ENCODE peak calls at places on chromosomes 13 and 19, in ten cellular contexts. J is heart right ventricle; S is endothelial cell of umbilical vein; E is H1; D is SJSA1; R is CD8-positive, alpha-beta memory T cell; T is K562; X is cardiac muscle cell; L is CD4-positive, alpha-beta T cell; I is GM23338. N is an unnamed sample.

GRCh38 chr13:23020246-23020843 is 160.4 kb upstream of the SGCG start:
- DNase-seq in J (peak), E (no peak), I (peak), S (peak), D (no peak), X (peak), T (peak), L (no peak), R (no peak), N (peak)

GRCh38 chr19:13718733-13719132 is 45.6 kb upstream of the MRI1 start:
- DNase-seq in S (no peak), D (no peak), T (peak), I (peak), E (peak), R (no peak), J (no peak), L (no peak), X (peak), N (peak)

GRCh38 chr19:5000120-5000611 is 31.3 kb downstream of the KDM4B start:
- DNase-seq in D (no peak), E (no peak), S (no peak), J (no peak), R (no peak), I (no peak), L (no peak), X (no peak), T (no peak), N (no peak)

GRCh38 chr19:10412257-10412977 is 7.9 kb upstream of the PDE4A start:
- DNase-seq in X (no peak), R (peak), E (no peak), L (no peak), S (no peak), I (no peak), D (no peak), J (no peak), T (no peak), N (no peak)

GRCh38 chr13:51230473-51231105 is 8.4 kb downstream of the FAM124A start:
- DNase-seq in L (no peak), D (no peak), J (peak), E (no peak), T (no peak), X (peak), S (peak), R (no peak), I (peak), N (no peak)

GRCh38 chr13:29743229-29743786 is 107.1 kb downstream of the UBL3 start:
- DNase-seq in R (no peak), X (peak), T (no peak), E (no peak), J (peak), L (no peak), D (peak), S (peak), I (no peak), N (no peak)

GRCh38 chr19:29858621-29859020 is 46.8 kb downstream of the CCNE1 start:
- DNase-seq in S (no peak), I (peak), R (no peak), X (no peak), E (no peak), J (no peak), L (no peak), T (no peak), D (no peak), N (no peak)

GRCh38 chr19:29596885-29597525 is 9.1 kb upstream of the POP4 start:
- DNase-seq in X (peak), E (no peak), R (no peak), S (no peak), I (peak), D (no peak), L (no peak), T (peak), J (no peak), N (no peak)

GRCh38 chr13:25727250-25727649 is 324.6 kb downstream of the SHISA2 start:
- DNase-seq in I (no peak), D (no peak), T (no peak), E (no peak), R (no peak), L (no peak), S (no peak), X (no peak), J (no peak), N (no peak)

GRCh38 chr19:54473983-54474382 is 887 bp upstream of the CDC42EP5 start:
- DNase-seq in I (no peak), T (no peak), E (no peak), D (no peak), J (no peak), X (no peak), L (no peak), S (no peak), R (no peak), N (no peak)
- H3K27ac ChIP-seq in I (no peak), T (no peak), E (no peak), D (no peak), J (peak), X (peak), L (no peak), S (peak), R (no peak), N (no peak)

DNA sequence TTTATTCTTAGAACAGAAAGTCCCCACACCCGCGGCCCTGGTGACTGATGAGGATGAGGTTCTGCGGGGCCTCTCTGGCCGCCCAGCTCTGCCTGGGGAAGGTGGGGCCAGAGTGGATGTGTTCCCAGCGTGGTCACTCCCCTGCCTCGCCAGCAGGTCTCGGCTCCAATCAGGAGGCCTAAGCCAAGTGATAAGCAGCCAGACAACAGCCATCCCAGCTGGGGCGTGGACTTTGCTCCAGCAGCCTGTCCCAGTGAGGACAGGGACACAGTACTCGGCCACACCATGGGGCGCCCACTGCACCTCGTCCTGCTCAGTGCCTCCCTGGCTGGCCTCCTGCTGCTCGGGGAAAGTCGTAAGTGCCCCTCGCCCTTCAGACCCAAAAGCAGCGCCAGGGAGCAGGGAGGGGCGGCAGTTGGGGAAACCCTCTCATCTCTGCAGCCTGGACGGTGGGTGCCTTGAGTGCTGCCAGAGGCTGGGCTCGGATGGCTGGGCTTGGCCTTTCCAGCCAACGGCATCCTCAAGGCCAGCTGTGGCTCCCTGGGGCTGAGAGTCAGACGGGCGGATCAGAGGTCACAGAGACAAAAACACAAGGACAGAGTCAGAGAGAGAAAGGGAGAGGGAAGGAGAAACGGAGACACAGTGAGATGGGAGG is at the start of gene F10:
- DNase-seq in I (peak), L (no peak), S (no peak), T (peak), E (no peak), X (peak), D (peak), R (no peak), J (peak), N (no peak)
- H3K27ac ChIP-seq in I (no peak), L (no peak), S (no peak), T (no peak), E (no peak), X (no peak), D (no peak), R (no peak), J (peak), N (no peak)

GRCh38 chr19:46919324-46919723 is 58.5 kb downstream of the ARHGAP35 start:
- DNase-seq in E (no peak), J (no peak), I (no peak), T (no peak), S (no peak), D (no peak), L (no peak), X (no peak), R (no peak), N (no peak)
- H3K27ac ChIP-seq in E (no peak), J (no peak), I (no peak), T (no peak), S (no peak), D (no peak), L (no peak), X (peak), R (no peak), N (no peak)

GRCh38 chr19:55089279-55089944 is 13.7 kb downstream of the EPS8L1 start:
- DNase-seq in T (no peak), L (no peak), X (no peak), S (no peak), I (no peak), J (no peak), E (no peak), D (no peak), R (no peak), N (no peak)

GRCh38 chr19:55090564-55090963 is 14.9 kb downstream of the EPS8L1 start:
- DNase-seq in X (no peak), J (no peak), E (no peak), D (no peak), T (no peak), R (no peak), L (no peak), S (no peak), I (no peak), N (no peak)

GRCh38 chr19:55092423-55093318 is 17.0 kb downstream of the EPS8L1 start:
- DNase-seq in J (no peak), D (no peak), S (no peak), T (no peak), X (no peak), L (no peak), E (no peak), I (peak), R (no peak), N (no peak)

GRCh38 chr19:55091126-55091910 is 15.6 kb downstream of the EPS8L1 start:
- DNase-seq in J (peak), X (no peak), R (no peak), E (no peak), D (no peak), T (no peak), I (no peak), L (no peak), S (no peak), N (no peak)

DNA sequence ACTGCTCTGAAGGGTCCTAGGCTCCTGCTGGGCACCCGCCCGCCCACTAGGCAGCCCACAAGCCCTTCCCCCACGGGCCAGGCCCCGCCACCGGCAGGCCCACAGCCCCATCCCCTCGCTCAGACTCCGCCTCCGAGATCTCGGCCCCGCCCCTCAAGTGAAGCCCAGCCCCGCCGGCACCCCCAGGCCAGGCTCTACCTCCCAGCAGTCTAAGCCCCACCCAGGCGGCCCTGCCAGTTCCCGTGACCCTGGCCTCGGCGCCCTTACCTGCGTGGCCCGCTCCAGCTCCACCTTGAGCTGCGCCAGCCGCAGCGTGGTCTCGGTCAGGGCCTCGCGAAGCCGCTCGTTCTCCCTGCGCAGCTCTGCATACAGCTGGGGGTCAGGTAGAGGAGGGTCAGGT is 16.3 kb downstream of the EPS8L1 start:
- DNase-seq in T (peak), S (no peak), J (no peak), R (no peak), E (no peak), L (no peak), D (no peak), X (no peak), I (peak), N (no peak)
- H3K27ac ChIP-seq in T (no peak), S (no peak), J (no peak), R (no peak), E (peak), L (no peak), D (no peak), X (no peak), I (no peak), N (no peak)

GRCh38 chr19:52992109-52993004 is 21.4 kb upstream of the ERVV-1 start:
- DNase-seq in R (no peak), I (peak), E (no peak), D (no peak), S (peak), T (no peak), L (no peak), X (peak), J (peak), N (no peak)
- H3K27ac ChIP-seq in R (peak), I (no peak), E (no peak), D (no peak), S (peak), T (no peak), L (no peak), X (no peak), J (peak), N (no peak)